ENCODE peak calls at places on chromosomes 4 and X, in ten cellular contexts. M is A549, J is body of pancreas, W is lower leg skin, E is transverse colon, C is NB4, O is ovary, G is HCT116, X is uterus, R is tibial nerve. D is an unnamed sample.

GRCh38 chrX:70504772-70505450 is 60.3 kb downstream of the DLG3 start:
- DNase-seq in M (no peak), J (no peak), W (no peak), E (no peak), C (no peak), O (no peak), G (no peak), X (no peak), R (no peak), D (no peak)

GRCh38 chr4:36358173-36358572 is 76.8 kb downstream of the DTHD1 start:
- DNase-seq in M (no peak), J (peak; percentile 58), W (no peak), E (no peak), C (no peak), O (no peak), G (no peak), X (no peak), R (no peak), D (no peak)

GRCh38 chr4:87975466-87975865 is at the start of gene SPP1:
- DNase-seq in M (peak; percentile 25), J (peak; percentile 52), W (no peak), E (no peak), C (peak; percentile 92), O (no peak), G (no peak), X (no peak), R (no peak), D (no peak)

GRCh38 chr4:186669159-186669720 is 54.4 kb downstream of the FAT1 start:
- DNase-seq in M (no peak), J (peak; percentile 15), W (no peak), E (no peak), C (peak; percentile 7), O (no peak), G (no peak), X (no peak), R (peak; percentile 49), D (no peak)

GRCh38 chr4:2827071-2827873 is 16.4 kb upstream of the ADD1 start:
- DNase-seq in M (no peak), J (no peak), W (no peak), E (no peak), C (no peak), O (no peak), G (no peak), X (no peak), R (no peak), D (no peak)

GRCh38 chr4:72631296-72631695 is 62.3 kb upstream of the ADAMTS3 start:
- DNase-seq in M (no peak), J (no peak), W (no peak), E (no peak), C (no peak), O (peak; percentile 72), G (no peak), X (peak; percentile 53), R (peak; percentile 66), D (peak; percentile 11)

GRCh38 chr4:74308215-74308614 is at the start of gene EPGN:
- DNase-seq in M (no peak), J (no peak), W (peak; percentile 38), E (no peak), C (no peak), O (no peak), G (no peak), X (no peak), R (no peak), D (no peak)

GRCh38 chr4:38574559-38575333 is 89.3 kb upstream of the KLF3 start:
- DNase-seq in M (no peak), J (peak; percentile 43), W (no peak), E (peak; percentile 50), C (peak; percentile 17), O (no peak), G (no peak), X (no peak), R (no peak), D (no peak)

GRCh38 chrX:151702021-151702714 is 6.9 kb downstream of the PRRG3 start:
- DNase-seq in M (no peak), J (no peak), W (no peak), E (no peak), C (no peak), O (no peak), G (no peak), X (no peak), R (no peak), D (no peak)

GRCh38 chr4:139963708-139964107 is 190.3 kb downstream of the MAML3 start:
- DNase-seq in M (no peak), J (no peak), W (no peak), E (no peak), C (no peak), O (no peak), G (no peak), X (no peak), R (no peak), D (no peak)

GRCh38 chr4:88017516-88018302 is 10.3 kb downstream of the PKD2 start:
- DNase-seq in M (peak; percentile 26), J (peak; percentile 20), W (peak; percentile 41), E (no peak), C (no peak), O (peak; percentile 42), G (no peak), X (peak; percentile 78), R (peak; percentile 52), D (peak; percentile 32)

GRCh38 chr4:188002751-188003150 is 7.2 kb downstream of the ZFP42 start:
- DNase-seq in M (no peak), J (no peak), W (no peak), E (no peak), C (no peak), O (no peak), G (no peak), X (no peak), R (no peak), D (no peak)

GRCh38 chr4:94458682-94459081 is 6.9 kb downstream of the PDLIM5 start:
- DNase-seq in M (no peak), J (no peak), W (no peak), E (no peak), C (no peak), O (no peak), G (no peak), X (no peak), R (no peak), D (no peak)

GRCh38 chrX:118976599-118977340 is 2.4 kb downstream of the LONRF3 start:
- DNase-seq in M (peak; percentile 61), J (peak; percentile 57), W (peak; percentile 18), E (peak; percentile 82), C (peak; percentile 48), O (peak; percentile 45), G (no peak), X (peak; percentile 23), R (no peak), D (peak; percentile 76)

GRCh38 chr4:83582289-83582756 is 46.4 kb downstream of the GPAT3 start:
- DNase-seq in M (no peak), J (peak; percentile 73), W (no peak), E (peak; percentile 83), C (peak; percentile 14), O (peak; percentile 28), G (no peak), X (peak; percentile 18), R (peak; percentile 27), D (no peak)

GRCh38 chr4:41050840-41051775 is 163.2 kb downstream of the APBB2 start:
- DNase-seq in M (no peak), J (no peak), W (no peak), E (no peak), C (no peak), O (no peak), G (no peak), X (no peak), R (no peak), D (no peak)

GRCh38 chrX:115214151-115214550 is 19.7 kb downstream of the LRCH2 start:
- DNase-seq in M (no peak), J (no peak), W (no peak), E (no peak), C (no peak), O (no peak), G (no peak), X (no peak), R (no peak), D (no peak)

GRCh38 chr4:55424791-55425190 is 29.0 kb downstream of the TMEM165 start:
- DNase-seq in M (no peak), J (no peak), W (no peak), E (no peak), C (no peak), O (no peak), G (no peak), X (no peak), R (no peak), D (no peak)

GRCh38 chrX:19375546-19375945 is 31.8 kb downstream of the PDHA1 start:
- DNase-seq in M (no peak), J (no peak), W (no peak), E (no peak), C (no peak), O (no peak), G (no peak), X (no peak), R (no peak), D (no peak)

GRCh38 chr4:92381640-92382039 is 77.9 kb downstream of the GRID2 start:
- DNase-seq in M (no peak), J (no peak), W (no peak), E (no peak), C (no peak), O (no peak), G (no peak), X (no peak), R (no peak), D (no peak)

GRCh38 chr4:7458477-7458876 is 23.7 kb upstream of the PSAPL1 start:
- DNase-seq in M (no peak), J (no peak), W (no peak), E (no peak), C (no peak), O (no peak), G (no peak), X (no peak), R (no peak), D (no peak)

GRCh38 chrX:6667048-6667768 is 132.3 kb upstream of the VCX3A start:
- DNase-seq in M (no peak), J (no peak), W (no peak), E (no peak), C (peak; percentile 2), O (no peak), G (no peak), X (no peak), R (no peak), D (no peak)
- TF ChIP-seq POLR2A in M (no peak), J (no peak), W (no peak), E (no peak), C (no peak), O (no peak), G (no peak), X (no peak), R (no peak), D (no peak)

GRCh38 chrX:72238721-72239475 is at the start of gene ERCC6L:
- DNase-seq in M (peak; percentile 86), J (peak; percentile 89), W (peak; percentile 74), E (peak; percentile 84), C (peak; percentile 92), O (peak; percentile 84), G (peak; percentile 69), X (peak; percentile 81), R (peak; percentile 65), D (peak; percentile 85)
- TF ChIP-seq POLR2A in M (peak; percentile 96), J (peak; percentile 31), W (no peak), E (peak; percentile 25), C (peak; percentile 95), O (no peak), G (peak; percentile 93), X (peak; percentile 41), R (no peak), D (peak; percentile 85)

GRCh38 chr4:184313710-184314659 is 96.3 kb upstream of the ENPP6 start:
- DNase-seq in M (no peak), J (peak; percentile 54), W (no peak), E (peak; percentile 36), C (peak; percentile 65), O (no peak), G (no peak), X (no peak), R (peak; percentile 5), D (no peak)
- TF ChIP-seq POLR2A in M (no peak), J (no peak), W (no peak), E (no peak), C (no peak), O (no peak), G (no peak), X (no peak), R (no peak), D (no peak)

GRCh38 chrX:307261-308111 is 11.1 kb downstream of the GTPBP6 start:
- DNase-seq in M (no peak), J (no peak), W (no peak), E (no peak), C (no peak), O (no peak), G (no peak), X (no peak), R (no peak), D (no peak)
- TF ChIP-seq POLR2A in M (no peak), J (no peak), W (no peak), E (no peak), C (no peak), O (no peak), G (no peak), X (no peak), R (no peak), D (no peak)

D was measured in H54.